ENCODE peak calls at places on chromosomes 11 and 22, in four cellular contexts. M is RWPE1, D is uterus, I is OCI-LY7. N is an unnamed sample.

GRCh38 chr22:24076091-24076867 is 65.2 kb downstream of the CABIN1 start:
- DNase-seq in M (peak), D (no peak), I (no peak), N (no peak)

GRCh38 chr22:31284241-31284745 is 8.0 kb downstream of the PIK3IP1 start:
- DNase-seq in M (no peak), D (no peak), I (no peak), N (no peak)

GRCh38 chr22:46092646-46093410 is 57.5 kb upstream of the PPARA start:
- DNase-seq in M (no peak), D (no peak), I (no peak), N (no peak)

GRCh38 chr11:75276696-75277095 is 36.1 kb downstream of the TPBGL start:
- DNase-seq in M (no peak), D (no peak), I (no peak), N (no peak)

GRCh38 chr11:6657346-6657745 is 1.7 kb upstream of the DCHS1 start:
- DNase-seq in M (no peak), D (no peak), I (no peak), N (no peak)

GRCh38 chr11:101862410-101863233 is 52.2 kb upstream of the CEP126 start:
- DNase-seq in M (peak), D (peak), I (peak), N (peak)

GRCh38 chr22:47201186-47201995 is 438.9 kb downstream of the TBC1D22A start:
- DNase-seq in M (no peak), D (no peak), I (no peak), N (no peak)

GRCh38 chr22:43829904-43830851 is 18.1 kb upstream of the EFCAB6 start:
- DNase-seq in M (no peak), D (no peak), I (no peak), N (no peak)

GRCh38 chr11:33132510-33132909 is 28.8 kb downstream of the CSTF3 start:
- DNase-seq in M (no peak), D (no peak), I (no peak), N (no peak)

GRCh38 chr11:7060828-7061227 is 28.0 kb upstream of the RBMXL2 start:
- DNase-seq in M (no peak), D (no peak), I (no peak), N (no peak)

GRCh38 chr11:58625826-58626460 is 3.5 kb downstream of the CNTF start:
- DNase-seq in M (no peak), D (no peak), I (no peak), N (no peak)

GRCh38 chr11:103537904-103538502 is 428.8 kb downstream of the DYNC2H1 start:
- DNase-seq in M (peak), D (no peak), I (no peak), N (no peak)

GRCh38 chr11:33716236-33716635 is 15.6 kb upstream of the C11orf91 start:
- DNase-seq in M (no peak), D (no peak), I (peak), N (no peak)

GRCh38 chr22:41822289-41823057 is 10.4 kb upstream of the SREBF2 start:
- DNase-seq in M (peak), D (no peak), I (peak), N (no peak)

GRCh38 chr11:65560555-65561418 is 2.6 kb upstream of the LTBP3 start:
- DNase-seq in M (no peak), D (peak), I (no peak), N (no peak)

GRCh38 chr11:115391598-115391997 is 112.6 kb downstream of the CADM1 start:
- DNase-seq in M (no peak), D (no peak), I (peak), N (no peak)

GRCh38 chr11:73072935-73073481 is 69.1 kb downstream of the FCHSD2 start:
- DNase-seq in M (peak), D (no peak), I (peak), N (no peak)

GRCh38 chr22:19488285-19488684 is 8.6 kb downstream of the CDC45 start:
- DNase-seq in M (no peak), D (no peak), I (no peak), N (no peak)

GRCh38 chr22:19490628-19491230 is 11.0 kb downstream of the CDC45 start:
- DNase-seq in M (no peak), D (no peak), I (no peak), N (no peak)

GRCh38 chr22:19494001-19494560 is 14.4 kb downstream of the CDC45 start:
- DNase-seq in M (no peak), D (no peak), I (no peak), N (no peak)

GRCh38 chr22:19492504-19493174 is 12.9 kb downstream of the CDC45 start:
- DNase-seq in M (no peak), D (no peak), I (no peak), N (no peak)

GRCh38 chr22:19488884-19489843 is 9.4 kb downstream of the CDC45 start:
- DNase-seq in M (no peak), D (no peak), I (no peak), N (no peak)
- TF ChIP-seq CTCF in M (no peak), D (no peak), I (peak), N (no peak)

DNA sequence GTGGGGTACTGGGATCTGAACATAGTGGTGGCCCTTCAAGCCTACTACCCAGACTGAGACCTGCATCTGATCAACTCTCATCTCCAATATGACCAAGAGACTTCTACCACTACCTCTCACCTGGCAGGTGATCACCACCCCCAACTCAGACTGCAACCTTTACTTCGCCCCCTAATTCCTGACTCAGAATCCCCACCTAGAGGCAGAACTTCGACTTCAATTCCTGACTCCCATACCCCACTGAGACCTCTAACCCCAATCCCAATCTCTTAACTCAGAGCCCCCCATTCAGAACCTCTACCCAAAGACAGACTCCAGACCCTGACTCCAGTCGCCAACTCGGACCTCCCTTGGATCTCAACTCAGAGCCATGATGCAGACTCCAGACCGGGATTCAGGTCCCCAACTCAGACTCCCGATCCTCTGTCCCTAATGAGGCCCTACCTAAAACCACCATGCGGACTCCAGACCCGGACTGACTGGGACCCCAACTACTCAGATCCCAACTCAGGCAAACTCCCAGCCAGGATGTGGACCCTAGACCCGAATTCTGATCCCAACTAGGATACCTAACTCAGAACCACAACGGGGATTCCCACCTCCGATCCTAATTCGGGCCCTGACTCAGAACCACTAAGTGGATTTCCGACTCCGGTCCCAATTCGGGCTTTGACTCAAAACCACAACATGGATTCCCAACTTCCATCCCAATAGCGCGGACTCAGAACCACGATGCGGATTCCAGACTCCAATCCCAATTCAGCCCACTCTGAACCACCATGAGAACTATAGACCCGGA is 1.2 kb downstream of the KCNQ1OT1 start:
- DNase-seq in M (no peak), D (peak), I (no peak), N (no peak)
- TF ChIP-seq CTCF in M (no peak), D (no peak), I (peak), N (no peak)

GRCh38 chr11:27723685-27724084 is 23.4 kb upstream of the BDNF start:
- DNase-seq in M (no peak), D (no peak), I (no peak), N (no peak)
- TF ChIP-seq CTCF in M (no peak), D (no peak), I (no peak), N (no peak)

GRCh38 chr22:22099833-22100812 is 117.5 kb upstream of the TOP3B start:
- DNase-seq in M (no peak), D (no peak), I (peak), N (no peak)
- TF ChIP-seq CTCF in M (no peak), D (no peak), I (peak), N (peak)

GRCh38 chr22:37030560-37031281 is 11.2 kb downstream of the MPST start:
- DNase-seq in M (no peak), D (no peak), I (no peak), N (no peak)
- TF ChIP-seq CTCF in M (no peak), D (no peak), I (peak), N (no peak)

GRCh38 chr11:11618973-11619435 is 2.8 kb downstream of the GALNT18 start:
- DNase-seq in M (no peak), D (no peak), I (no peak), N (no peak)
- TF ChIP-seq CTCF in M (peak), D (no peak), I (peak), N (no peak)

GRCh38 chr11:71452354-71453020 is 516 bp upstream of the NADSYN1 start:
- DNase-seq in M (no peak), D (peak), I (peak), N (no peak)

GRCh38 chr11:71453911-71454304 is 905 bp downstream of the NADSYN1 start:
- DNase-seq in M (no peak), D (no peak), I (no peak), N (no peak)

GRCh38 chr11:71456294-71456693 is 3.3 kb downstream of the NADSYN1 start:
- DNase-seq in M (no peak), D (no peak), I (no peak), N (no peak)

GRCh38 chr11:71453021-71453910 is at the start of gene NADSYN1:
- DNase-seq in M (peak), D (peak), I (peak), N (peak)

GRCh38 chr11:71454470-71455113 is 1.6 kb downstream of the NADSYN1 start:
- DNase-seq in M (no peak), D (no peak), I (peak), N (no peak)
- TF ChIP-seq CTCF in M (peak), D (no peak), I (peak), N (no peak)

GRCh38 chr11:63907808-63908530 is 9.0 kb downstream of the RCOR2 start:
- DNase-seq in M (no peak), D (peak), I (no peak), N (no peak)
- TF ChIP-seq CTCF in M (no peak), D (no peak), I (no peak), N (no peak)

DNA sequence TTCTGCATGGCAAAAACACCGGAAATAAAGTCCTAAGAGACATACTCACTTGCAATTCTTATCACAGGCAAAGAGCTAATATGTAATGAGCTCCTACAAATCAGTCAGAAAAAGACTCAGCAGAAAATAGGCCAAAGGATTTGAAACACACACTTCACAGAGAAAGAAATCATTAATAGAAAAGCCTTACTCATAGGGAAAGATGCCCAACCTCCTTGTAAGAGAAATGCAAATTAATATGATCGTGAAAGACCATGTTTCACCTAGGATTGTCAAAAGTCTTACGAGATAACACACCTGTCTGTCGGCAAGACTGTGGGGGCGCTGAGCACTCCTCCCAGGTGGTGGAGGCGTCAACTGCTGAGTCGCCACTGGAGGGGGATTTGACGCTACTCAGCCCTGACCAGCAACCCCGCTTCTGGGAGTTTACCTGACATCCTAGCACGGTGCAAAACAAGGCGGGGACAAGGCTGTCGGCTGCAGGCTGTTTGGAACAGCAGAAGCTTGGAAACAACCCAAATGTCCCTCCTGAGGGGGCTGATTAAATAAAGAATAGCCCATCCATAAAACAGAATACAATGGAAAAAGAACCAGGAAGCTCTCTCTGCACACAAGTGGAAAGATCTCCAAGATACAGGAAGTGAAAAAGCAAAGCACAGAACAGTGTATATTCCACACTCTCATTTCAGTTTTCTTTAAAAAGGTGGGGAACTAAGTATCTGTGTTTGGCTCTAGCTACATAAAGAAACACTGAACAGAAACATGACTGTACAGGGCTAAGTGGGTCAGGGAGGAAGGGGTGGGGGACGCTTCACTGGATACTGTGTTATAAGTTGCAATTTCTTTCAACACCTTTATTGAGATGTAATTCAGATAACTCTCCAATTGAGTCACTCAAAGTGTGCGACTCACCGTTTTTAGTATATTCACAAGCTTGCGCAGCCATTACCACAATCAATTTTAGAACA is 11.5 kb downstream of the CSNK1E start:
- DNase-seq in M (no peak), D (no peak), I (peak), N (no peak)
- TF ChIP-seq CTCF in M (no peak), D (no peak), I (peak), N (no peak)

N was measured in neural crest cell.